ENCODE peak calls at places on chromosomes 12 and 14, in four cellular contexts. K is substantia nigra, R is AG10803, E is transverse colon. F is an unnamed sample.
A peak's percentile ranks its signal among the peaks of the same experiment; 100 is the strongest.

GRCh38 chr12:78441737-78442453 is 422.7 kb upstream of the SYT1 start:
- DNase-seq in K (no peak), R (peak; percentile 4), E (no peak), F (no peak)

GRCh38 chr12:66603458-66603857 is 75.4 kb downstream of the GRIP1 start:
- DNase-seq in K (no peak), R (no peak), E (no peak), F (no peak)

GRCh38 chr14:69827560-69827959 is 30.5 kb upstream of the SLC10A1 start:
- DNase-seq in K (no peak), R (no peak), E (no peak), F (no peak)

GRCh38 chr12:109493090-109493489 is 15.7 kb downstream of the UBE3B start:
- DNase-seq in K (no peak), R (no peak), E (no peak), F (peak; percentile 4)

GRCh38 chr12:4270016-4270669 is 3.4 kb upstream of the CCND2 start:
- DNase-seq in K (no peak), R (no peak), E (peak; percentile 66), F (no peak)

GRCh38 chr12:89040146-89040964 is 311.9 kb downstream of the DUSP6 start:
- DNase-seq in K (no peak), R (no peak), E (peak; percentile 61), F (peak; percentile 82)

GRCh38 chr12:90548595-90548994 is 406.4 kb downstream of the CCER1 start:
- DNase-seq in K (no peak), R (no peak), E (no peak), F (no peak)

GRCh38 chr14:92217956-92218355 is 96.2 kb downstream of the CPSF2 start:
- DNase-seq in K (no peak), R (peak; percentile 58), E (no peak), F (no peak)

GRCh38 chr12:23464241-23464812 is 485.1 kb downstream of the SOX5 start:
- DNase-seq in K (no peak), R (no peak), E (no peak), F (peak; percentile 31)

GRCh38 chr12:65892905-65893304 is 68.6 kb downstream of the HMGA2 start:
- DNase-seq in K (no peak), R (peak; percentile 76), E (no peak), F (no peak)

GRCh38 chr12:123712780-123713319 is 697 bp downstream of the ATP6V0A2 start:
- DNase-seq in K (no peak), R (no peak), E (no peak), F (no peak)

GRCh38 chr14:89474464-89474863 is 57.4 kb upstream of the FOXN3 start:
- DNase-seq in K (no peak), R (no peak), E (no peak), F (no peak)

GRCh38 chr12:120965534-120966091 is 12.7 kb upstream of the HNF1A start:
- DNase-seq in K (no peak), R (no peak), E (no peak), F (no peak)

GRCh38 chr14:105538481-105539049 is 12.2 kb downstream of the TMEM121 start:
- DNase-seq in K (no peak), R (no peak), E (no peak), F (no peak)

GRCh38 chr12:65965358-65965757 is 141.1 kb downstream of the HMGA2 start:
- DNase-seq in K (no peak), R (no peak), E (no peak), F (no peak)

GRCh38 chr12:105357162-105357691 is 26.7 kb downstream of the C12orf75 start:
- DNase-seq in K (no peak), R (no peak), E (no peak), F (no peak)

GRCh38 chr14:101761032-101761880 is at the start of gene PPP2R5C:
- DNase-seq in K (peak; percentile 72), R (peak; percentile 86), E (peak; percentile 94), F (peak; percentile 97)

GRCh38 chr12:6554168-6554989 is 1.5 kb downstream of the IFFO1 start:
- DNase-seq in K (peak; percentile 23), R (peak; percentile 64), E (peak; percentile 79), F (peak; percentile 89)

F was measured in posterior vena cava.